ENCODE peak calls at places on chromosomes 11 and 22, in six cellular contexts. Y is HCEC 1CT; D is CD4-positive, alpha-beta T cell; R is psoas muscle; Z is germinal center; S is mesenchymal stem cell. F is an unnamed sample.

GRCh38 chr22:28373841-28374240 is 305.8 kb downstream of the TTC28 start:
- DNase-seq in Z (no peak), R (no peak), Y (peak), D (no peak), S (peak), F (no peak)

GRCh38 chr22:37336474-37337028 is 54.2 kb downstream of the CYTH4 start:
- DNase-seq in S (no peak), Y (no peak), D (no peak), Z (no peak), R (no peak), F (no peak)

GRCh38 chr11:19680824-19681368 is 31.7 kb upstream of the NAV2 start:
- DNase-seq in D (no peak), Y (peak), S (no peak), Z (no peak), R (no peak), F (no peak)

GRCh38 chr11:117145393-117145761 is 1.3 kb downstream of the PAFAH1B2 start:
- DNase-seq in Z (peak), S (peak), Y (peak), D (no peak), R (no peak), F (peak)

GRCh38 chr11:33013706-33014105 is 2.0 kb upstream of the DEPDC7 start:
- DNase-seq in Y (peak), Z (no peak), S (no peak), R (no peak), D (no peak), F (no peak)

GRCh38 chr11:72758690-72759389 is 6.6 kb upstream of the ARAP1 start:
- DNase-seq in S (peak), Z (no peak), D (no peak), Y (peak), R (no peak), F (no peak)

GRCh38 chr11:15779518-15779917 is 576.8 kb downstream of the SOX6 start:
- DNase-seq in S (no peak), Y (no peak), Z (no peak), R (no peak), D (no peak), F (no peak)

GRCh38 chr22:22941831-22942510 is 54.4 kb downstream of the IGLL5 start:
- DNase-seq in Z (no peak), D (no peak), S (no peak), R (no peak), Y (no peak), F (no peak)

GRCh38 chr11:77197626-77198320 is 69.7 kb downstream of the MYO7A start:
- DNase-seq in D (no peak), R (no peak), Z (no peak), Y (no peak), S (no peak), F (no peak)

GRCh38 chr11:44886765-44887164 is 63.9 kb downstream of the TP53I11 start:
- DNase-seq in R (no peak), Z (no peak), S (peak), Y (peak), D (no peak), F (no peak)

GRCh38 chr22:20571531-20572007 is 64.2 kb downstream of the MED15 start:
- DNase-seq in S (peak), Z (peak), Y (no peak), R (peak), D (peak), F (peak)

GRCh38 chr11:126467046-126467370 is 111.5 kb downstream of the ST3GAL4 start:
- DNase-seq in D (no peak), Y (no peak), R (no peak), S (no peak), Z (no peak), F (no peak)

GRCh38 chr22:28442951-28443876 is 236.4 kb downstream of the TTC28 start:
- DNase-seq in Z (peak), S (peak), R (peak), D (no peak), Y (peak), F (peak)

GRCh38 chr11:5198285-5198684 is 2.2 kb downstream of the OR51V1 start:
- DNase-seq in Z (no peak), R (no peak), Y (no peak), D (no peak), S (no peak), F (no peak)

GRCh38 chr11:119179983-119180382 is 5.3 kb upstream of the NHERF4 start:
- DNase-seq in D (no peak), S (no peak), Z (no peak), R (no peak), Y (no peak), F (no peak)

GRCh38 chr11:132531921-132532320 is 1000.4 kb downstream of the OPCML start:
- DNase-seq in S (no peak), Y (no peak), R (no peak), D (no peak), Z (no peak), F (no peak)

GRCh38 chr11:28903716-28904115 is 795.5 kb downstream of the METTL15 start:
- DNase-seq in S (no peak), D (no peak), Y (no peak), Z (no peak), R (no peak), F (no peak)

GRCh38 chr11:102912482-102912830 is 37.7 kb upstream of the MMP12 start:
- DNase-seq in R (no peak), Y (no peak), D (no peak), S (no peak), Z (no peak), F (no peak)

GRCh38 chr11:128809128-128809527 is 58.0 kb downstream of the KCNJ1 start:
- DNase-seq in Y (no peak), S (no peak), Z (no peak), D (no peak), R (no peak), F (no peak)

GRCh38 chr11:706957-707816 is 1.2 kb downstream of the EPS8L2 start:
- DNase-seq in Y (peak), Z (no peak), R (peak), S (peak), D (no peak), F (peak)

GRCh38 chr11:75233688-75234295 is 6.8 kb upstream of the TPBGL start:
- DNase-seq in Z (no peak), D (no peak), R (no peak), Y (peak), S (peak), F (peak)

GRCh38 chr11:61919841-61920631 is 2.7 kb upstream of the RAB3IL1 start:
- DNase-seq in Y (no peak), Z (no peak), D (no peak), S (no peak), R (no peak), F (no peak)

GRCh38 chr11:58926251-58926650 is 13.0 kb upstream of the GLYATL1 start:
- DNase-seq in Z (no peak), Y (peak), S (peak), D (no peak), R (no peak), F (no peak)

F was measured in neural progenitor cell.